ENCODE peak calls at places on chromosome 1, in eight cellular contexts. One of them, this sample, is unnamed.

GRCh38 chr1:3026124-3026523 is 4.9 kb downstream of the ACTRT2 start:
- DNase-seq in psoas muscle: no peak
- DNase-seq in H1: no peak
- DNase-seq in HCT116: no peak
- DNase-seq in breast epithelium: no peak
- DNase-seq in heart right ventricle: no peak
- DNase-seq in lower leg skin: no peak
- DNase-seq in iPS DF 6.9: no peak
- DNase-seq in this sample: no peak

GRCh38 chr1:195188821-195189220 is 1419.4 kb downstream of the KCNT2 start:
- DNase-seq in psoas muscle: no peak
- DNase-seq in lower leg skin: no peak
- DNase-seq in heart right ventricle: no peak
- DNase-seq in breast epithelium: no peak
- DNase-seq in H1: no peak
- DNase-seq in HCT116: no peak
- DNase-seq in iPS DF 6.9: no peak
- DNase-seq in this sample: no peak

GRCh38 chr1:168146160-168146539 is 9.4 kb upstream of the GPR161 start:
- DNase-seq in breast epithelium: no peak
- DNase-seq in H1: no peak
- DNase-seq in psoas muscle: no peak
- DNase-seq in lower leg skin: no peak
- DNase-seq in heart right ventricle: no peak
- DNase-seq in iPS DF 6.9: no peak
- DNase-seq in HCT116: no peak
- DNase-seq in this sample: no peak

GRCh38 chr1:203672354-203672753 is 45.7 kb downstream of the ATP2B4 start:
- DNase-seq in breast epithelium: no peak
- DNase-seq in heart right ventricle: peak; percentile 72
- DNase-seq in iPS DF 6.9: no peak
- DNase-seq in psoas muscle: peak; percentile 71
- DNase-seq in H1: no peak
- DNase-seq in lower leg skin: no peak
- DNase-seq in HCT116: no peak
- DNase-seq in this sample: no peak

GRCh38 chr1:241485145-241485544 is 34.4 kb downstream of the FH start:
- DNase-seq in lower leg skin: no peak
- DNase-seq in heart right ventricle: no peak
- DNase-seq in H1: no peak
- DNase-seq in HCT116: no peak
- DNase-seq in breast epithelium: no peak
- DNase-seq in iPS DF 6.9: no peak
- DNase-seq in psoas muscle: no peak
- DNase-seq in this sample: no peak

GRCh38 chr1:74193908-74194307 is 4.1 kb downstream of the LRRIQ3 start:
- DNase-seq in HCT116: no peak
- DNase-seq in psoas muscle: no peak
- DNase-seq in H1: no peak
- DNase-seq in heart right ventricle: peak; percentile 4
- DNase-seq in iPS DF 6.9: no peak
- DNase-seq in breast epithelium: no peak
- DNase-seq in lower leg skin: no peak
- DNase-seq in this sample: peak; percentile 16

GRCh38 chr1:234231061-234231892 is 142.0 kb upstream of the COA6 start:
- DNase-seq in breast epithelium: no peak
- DNase-seq in HCT116: no peak
- DNase-seq in psoas muscle: no peak
- DNase-seq in heart right ventricle: no peak
- DNase-seq in iPS DF 6.9: no peak
- DNase-seq in lower leg skin: no peak
- DNase-seq in H1: peak; percentile 82
- DNase-seq in this sample: no peak

GRCh38 chr1:181083842-181084605 is 4.5 kb upstream of the IER5 start:
- DNase-seq in psoas muscle: peak; percentile 77
- DNase-seq in H1: no peak
- DNase-seq in breast epithelium: no peak
- DNase-seq in lower leg skin: peak; percentile 56
- DNase-seq in iPS DF 6.9: no peak
- DNase-seq in HCT116: peak; percentile 49
- DNase-seq in heart right ventricle: peak; percentile 52
- DNase-seq in this sample: no peak

GRCh38 chr1:164479242-164479641 is 79.7 kb upstream of the PBX1 start:
- DNase-seq in HCT116: no peak
- DNase-seq in breast epithelium: no peak
- DNase-seq in iPS DF 6.9: no peak
- DNase-seq in psoas muscle: no peak
- DNase-seq in H1: no peak
- DNase-seq in heart right ventricle: no peak
- DNase-seq in lower leg skin: no peak
- DNase-seq in this sample: no peak

GRCh38 chr1:181251713-181252075 is 163.2 kb downstream of the IER5 start:
- DNase-seq in heart right ventricle: no peak
- DNase-seq in psoas muscle: no peak
- DNase-seq in lower leg skin: no peak
- DNase-seq in HCT116: no peak
- DNase-seq in iPS DF 6.9: no peak
- DNase-seq in breast epithelium: no peak
- DNase-seq in H1: no peak
- DNase-seq in this sample: no peak

GRCh38 chr1:185695299-185695698 is 38.9 kb upstream of the HMCN1 start:
- DNase-seq in lower leg skin: no peak
- DNase-seq in breast epithelium: no peak
- DNase-seq in heart right ventricle: no peak
- DNase-seq in psoas muscle: no peak
- DNase-seq in H1: no peak
- DNase-seq in iPS DF 6.9: no peak
- DNase-seq in HCT116: no peak
- DNase-seq in this sample: no peak

GRCh38 chr1:99004270-99005141 is at the start of gene PLPPR5:
- DNase-seq in heart right ventricle: peak; percentile 6
- DNase-seq in breast epithelium: no peak
- DNase-seq in H1: peak; percentile 75
- DNase-seq in HCT116: no peak
- DNase-seq in iPS DF 6.9: no peak
- DNase-seq in lower leg skin: no peak
- DNase-seq in psoas muscle: peak; percentile 46
- DNase-seq in this sample: no peak

GRCh38 chr1:29124366-29125236 is 898 bp upstream of the TMEM200B start:
- DNase-seq in HCT116: peak; percentile 46
- DNase-seq in iPS DF 6.9: no peak
- DNase-seq in H1: peak; percentile 93
- DNase-seq in breast epithelium: peak; percentile 73
- DNase-seq in heart right ventricle: peak; percentile 90
- DNase-seq in lower leg skin: peak; percentile 43
- DNase-seq in psoas muscle: peak; percentile 86
- DNase-seq in this sample: no peak

GRCh38 chr1:78651247-78651646 is 1.6 kb downstream of the IFI44 start:
- DNase-seq in HCT116: no peak
- DNase-seq in psoas muscle: no peak
- DNase-seq in breast epithelium: no peak
- DNase-seq in H1: no peak
- DNase-seq in heart right ventricle: no peak
- DNase-seq in iPS DF 6.9: no peak
- DNase-seq in lower leg skin: no peak
- DNase-seq in this sample: peak; percentile 34

GRCh38 chr1:235999259-235999925 is 65.5 kb downstream of the NID1 start:
- DNase-seq in psoas muscle: no peak
- DNase-seq in heart right ventricle: peak; percentile 62
- DNase-seq in HCT116: peak; percentile 31
- DNase-seq in iPS DF 6.9: no peak
- DNase-seq in H1: no peak
- DNase-seq in breast epithelium: no peak
- DNase-seq in lower leg skin: no peak
- DNase-seq in this sample: peak; percentile 97
- H3K4me3 ChIP-seq in psoas muscle: no peak overlapping the region
- H3K4me3 ChIP-seq in heart right ventricle: no peak overlapping the region
- H3K4me3 ChIP-seq in HCT116: no peak overlapping the region
- H3K4me3 ChIP-seq in iPS DF 6.9: no peak overlapping the region
- H3K4me3 ChIP-seq in H1: no peak overlapping the region
- H3K4me3 ChIP-seq in breast epithelium: no peak overlapping the region
- H3K4me3 ChIP-seq in lower leg skin: no peak overlapping the region
- H3K4me3 ChIP-seq in this sample: no peak overlapping the region

GRCh38 chr1:153778051-153778823 is 3.0 kb downstream of the SLC27A3 start:
- DNase-seq in heart right ventricle: no peak
- DNase-seq in iPS DF 6.9: no peak
- DNase-seq in lower leg skin: no peak
- DNase-seq in H1: no peak
- DNase-seq in breast epithelium: no peak
- DNase-seq in psoas muscle: no peak
- DNase-seq in HCT116: no peak
- DNase-seq in this sample: no peak
- H3K4me3 ChIP-seq in heart right ventricle: no peak overlapping the region
- H3K4me3 ChIP-seq in iPS DF 6.9: no peak overlapping the region
- H3K4me3 ChIP-seq in lower leg skin: no peak overlapping the region
- H3K4me3 ChIP-seq in H1: no peak overlapping the region
- H3K4me3 ChIP-seq in breast epithelium: peak overlapping the region; percentile 94
- H3K4me3 ChIP-seq in psoas muscle: no peak overlapping the region
- H3K4me3 ChIP-seq in HCT116: no peak overlapping the region
- H3K4me3 ChIP-seq in this sample: no peak overlapping the region

DNA sequence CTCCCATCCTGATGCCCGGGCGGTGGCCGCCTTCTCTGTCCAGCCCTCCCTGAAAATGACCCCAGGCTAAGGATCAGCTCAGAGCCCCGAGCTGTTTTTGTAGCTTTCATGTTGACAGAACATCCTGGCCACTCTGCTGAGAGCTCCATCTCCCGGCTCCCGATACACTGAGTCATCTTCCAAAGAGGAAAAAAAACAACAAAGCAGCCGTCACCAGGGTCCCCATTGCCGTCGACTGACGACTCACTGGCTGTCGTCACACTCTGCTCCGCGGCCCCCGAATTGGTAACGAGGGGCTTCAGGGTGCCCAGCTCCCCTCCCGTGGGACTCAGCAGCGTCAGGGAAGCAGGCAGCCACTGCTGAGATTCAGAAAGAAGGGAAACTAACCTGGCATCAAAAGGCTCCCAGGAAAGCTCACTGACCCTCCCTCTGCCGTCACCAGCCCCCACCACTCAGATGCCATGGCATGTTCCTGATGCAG is 67.2 kb downstream of the CD46 start:
- DNase-seq in lower leg skin: no peak
- DNase-seq in H1: no peak
- DNase-seq in breast epithelium: no peak
- DNase-seq in HCT116: no peak
- DNase-seq in heart right ventricle: no peak
- DNase-seq in iPS DF 6.9: no peak
- DNase-seq in psoas muscle: peak; percentile 72
- DNase-seq in this sample: no peak
- H3K4me3 ChIP-seq in lower leg skin: no peak overlapping the region
- H3K4me3 ChIP-seq in H1: no peak overlapping the region
- H3K4me3 ChIP-seq in breast epithelium: peak overlapping the region; percentile 81
- H3K4me3 ChIP-seq in HCT116: no peak overlapping the region
- H3K4me3 ChIP-seq in heart right ventricle: peak overlapping the region; percentile 19
- H3K4me3 ChIP-seq in iPS DF 6.9: no peak overlapping the region
- H3K4me3 ChIP-seq in psoas muscle: peak overlapping the region; percentile 83
- H3K4me3 ChIP-seq in this sample: peak overlapping the region; percentile 18

GRCh38 chr1:61120998-61121397 is 38.6 kb downstream of the NFIA start:
- DNase-seq in HCT116: no peak
- DNase-seq in H1: no peak
- DNase-seq in lower leg skin: no peak
- DNase-seq in heart right ventricle: no peak
- DNase-seq in psoas muscle: no peak
- DNase-seq in iPS DF 6.9: no peak
- DNase-seq in breast epithelium: no peak
- DNase-seq in this sample: no peak
- H3K4me3 ChIP-seq in HCT116: no peak overlapping the region
- H3K4me3 ChIP-seq in H1: no peak overlapping the region
- H3K4me3 ChIP-seq in lower leg skin: no peak overlapping the region
- H3K4me3 ChIP-seq in heart right ventricle: peak overlapping the region; percentile 2
- H3K4me3 ChIP-seq in psoas muscle: peak overlapping the region; percentile 62
- H3K4me3 ChIP-seq in iPS DF 6.9: no peak overlapping the region
- H3K4me3 ChIP-seq in breast epithelium: peak overlapping the region; percentile 19
- H3K4me3 ChIP-seq in this sample: no peak overlapping the region

GRCh38 chr1:33267468-33268205 is 11.3 kb downstream of the ZNF362 start:
- DNase-seq in HCT116: no peak
- DNase-seq in H1: no peak
- DNase-seq in lower leg skin: no peak
- DNase-seq in psoas muscle: no peak
- DNase-seq in iPS DF 6.9: no peak
- DNase-seq in heart right ventricle: no peak
- DNase-seq in breast epithelium: no peak
- DNase-seq in this sample: no peak

GRCh38 chr1:33270379-33270778 is 14.1 kb downstream of the ZNF362 start:
- DNase-seq in lower leg skin: no peak
- DNase-seq in H1: no peak
- DNase-seq in iPS DF 6.9: no peak
- DNase-seq in HCT116: no peak
- DNase-seq in heart right ventricle: no peak
- DNase-seq in breast epithelium: no peak
- DNase-seq in psoas muscle: no peak
- DNase-seq in this sample: no peak

GRCh38 chr1:33269621-33270020 is 13.3 kb downstream of the ZNF362 start:
- DNase-seq in heart right ventricle: no peak
- DNase-seq in lower leg skin: no peak
- DNase-seq in HCT116: no peak
- DNase-seq in psoas muscle: no peak
- DNase-seq in H1: no peak
- DNase-seq in breast epithelium: no peak
- DNase-seq in iPS DF 6.9: no peak
- DNase-seq in this sample: no peak

GRCh38 chr1:33268457-33268856 is 12.2 kb downstream of the ZNF362 start:
- DNase-seq in lower leg skin: no peak
- DNase-seq in psoas muscle: no peak
- DNase-seq in breast epithelium: no peak
- DNase-seq in iPS DF 6.9: no peak
- DNase-seq in heart right ventricle: no peak
- DNase-seq in HCT116: no peak
- DNase-seq in H1: no peak
- DNase-seq in this sample: no peak

GRCh38 chr1:33268927-33269610 is 12.8 kb downstream of the ZNF362 start:
- DNase-seq in iPS DF 6.9: no peak
- DNase-seq in HCT116: no peak
- DNase-seq in lower leg skin: no peak
- DNase-seq in heart right ventricle: no peak
- DNase-seq in H1: no peak
- DNase-seq in psoas muscle: no peak
- DNase-seq in breast epithelium: no peak
- DNase-seq in this sample: no peak
- H3K4me3 ChIP-seq in iPS DF 6.9: no peak overlapping the region
- H3K4me3 ChIP-seq in HCT116: no peak overlapping the region
- H3K4me3 ChIP-seq in lower leg skin: no peak overlapping the region
- H3K4me3 ChIP-seq in heart right ventricle: no peak overlapping the region
- H3K4me3 ChIP-seq in H1: no peak overlapping the region
- H3K4me3 ChIP-seq in psoas muscle: no peak overlapping the region
- H3K4me3 ChIP-seq in breast epithelium: peak overlapping the region; percentile 6
- H3K4me3 ChIP-seq in this sample: no peak overlapping the region

GRCh38 chr1:67747667-67748066 is 62.7 kb downstream of the GADD45A start:
- DNase-seq in heart right ventricle: no peak
- DNase-seq in psoas muscle: no peak
- DNase-seq in HCT116: no peak
- DNase-seq in H1: no peak
- DNase-seq in breast epithelium: no peak
- DNase-seq in iPS DF 6.9: no peak
- DNase-seq in lower leg skin: no peak
- DNase-seq in this sample: no peak
- H3K4me3 ChIP-seq in heart right ventricle: no peak overlapping the region
- H3K4me3 ChIP-seq in psoas muscle: no peak overlapping the region
- H3K4me3 ChIP-seq in HCT116: no peak overlapping the region
- H3K4me3 ChIP-seq in H1: no peak overlapping the region
- H3K4me3 ChIP-seq in breast epithelium: no peak overlapping the region
- H3K4me3 ChIP-seq in iPS DF 6.9: no peak overlapping the region
- H3K4me3 ChIP-seq in lower leg skin: no peak overlapping the region
- H3K4me3 ChIP-seq in this sample: no peak overlapping the region

This sample was measured in AG04449.